ENCODE peak calls at places on chromosomes 4 and X, in eight cellular contexts. Z is H9, J is ovary, R is lung, P is upper lobe of left lung, F is MCF 10A, G is cardiac fibroblast, I is AG04450. X is an unnamed sample.
A peak's percentile ranks its signal among the peaks of the same experiment; 100 is the strongest.

GRCh38 chr4:139655116-139655515 is 10.5 kb upstream of the MGST2 start:
- DNase-seq in Z (no peak), J (no peak), R (no peak), P (no peak), F (peak; percentile 74), G (peak; percentile 83), I (no peak), X (no peak)

GRCh38 chr4:69668680-69669079 is 15.6 kb upstream of the UGT2A1 start:
- DNase-seq in Z (no peak), J (no peak), R (no peak), P (no peak), F (no peak), G (no peak), I (no peak), X (no peak)

GRCh38 chr4:26320159-26320452 is 708 bp upstream of the RBPJ start:
- DNase-seq in Z (no peak), J (no peak), R (no peak), P (no peak), F (no peak), G (peak; percentile 54), I (no peak), X (no peak)

GRCh38 chr4:40316782-40317635 is 18.1 kb upstream of the CHRNA9 start:
- DNase-seq in Z (peak; percentile 83), J (peak; percentile 70), R (peak; percentile 66), P (no peak), F (peak; percentile 95), G (peak; percentile 97), I (peak; percentile 69), X (peak; percentile 76)

GRCh38 chrX:153597351-153597750 is 1.6 kb downstream of the CCNQ start:
- DNase-seq in Z (no peak), J (no peak), R (no peak), P (no peak), F (no peak), G (no peak), I (no peak), X (no peak)

GRCh38 chr4:125314676-125315570 is at the start of gene FAT4:
- DNase-seq in Z (peak; percentile 96), J (peak; percentile 97), R (peak; percentile 92), P (peak; percentile 95), F (peak; percentile 95), G (peak; percentile 98), I (peak; percentile 97), X (peak; percentile 91)

GRCh38 chrX:110847334-110847733 is 51.7 kb upstream of the CHRDL1 start:
- DNase-seq in Z (no peak), J (no peak), R (no peak), P (no peak), F (peak; percentile 79), G (peak; percentile 70), I (peak; percentile 10), X (no peak)

GRCh38 chrX:21509912-21510311 is 135.7 kb downstream of the CNKSR2 start:
- DNase-seq in Z (no peak), J (no peak), R (no peak), P (no peak), F (no peak), G (peak; percentile 50), I (no peak), X (no peak)

GRCh38 chr4:41204400-41204978 is 9.9 kb downstream of the APBB2 start:
- DNase-seq in Z (no peak), J (peak; percentile 46), R (peak; percentile 56), P (no peak), F (peak; percentile 80), G (peak; percentile 86), I (no peak), X (no peak)

GRCh38 chr4:113059783-113060182 is 10.3 kb downstream of the ANK2 start:
- DNase-seq in Z (no peak), J (no peak), R (no peak), P (no peak), F (no peak), G (no peak), I (no peak), X (no peak)

GRCh38 chrX:12309040-12309732 is 170.9 kb downstream of the FRMPD4 start:
- DNase-seq in Z (no peak), J (no peak), R (no peak), P (no peak), F (no peak), G (no peak), I (no peak), X (no peak)

GRCh38 chr4:77154074-77154473 is 2.9 kb upstream of the CCNG2 start:
- DNase-seq in Z (no peak), J (no peak), R (no peak), P (no peak), F (no peak), G (no peak), I (no peak), X (no peak)

GRCh38 chr4:186015212-186015817 is 53.6 kb upstream of the TLR3 start:
- DNase-seq in Z (no peak), J (no peak), R (no peak), P (no peak), F (peak; percentile 13), G (no peak), I (no peak), X (no peak)

GRCh38 chr4:176988226-176988625 is 195.5 kb upstream of the VEGFC start:
- DNase-seq in Z (no peak), J (no peak), R (no peak), P (no peak), F (peak; percentile 82), G (peak; percentile 97), I (peak; percentile 82), X (no peak)

GRCh38 chrX:77910108-77910840 is at the start of gene ATP7A:
- DNase-seq in Z (peak; percentile 87), J (peak; percentile 85), R (peak; percentile 90), P (peak; percentile 94), F (peak; percentile 79), G (peak; percentile 88), I (peak; percentile 85), X (peak; percentile 84)

GRCh38 chr4:81227968-81228367 is 12.9 kb upstream of the PRKG2 start:
- DNase-seq in Z (peak; percentile 40), J (no peak), R (no peak), P (no peak), F (no peak), G (no peak), I (no peak), X (no peak)

GRCh38 chr4:158850800-158851644 is 82.2 kb downstream of the FNIP2 start:
- DNase-seq in Z (no peak), J (no peak), R (no peak), P (no peak), F (peak; percentile 35), G (peak; percentile 68), I (peak; percentile 10), X (no peak)

GRCh38 chr4:53346920-53347852 is 18.7 kb downstream of the SCFD2 start:
- DNase-seq in Z (no peak), J (no peak), R (no peak), P (no peak), F (peak; percentile 75), G (peak; percentile 40), I (no peak), X (no peak)

GRCh38 chr4:153347117-153347516 is 2.6 kb downstream of the MND1 start:
- DNase-seq in Z (no peak), J (no peak), R (no peak), P (no peak), F (no peak), G (no peak), I (no peak), X (no peak)

GRCh38 chr4:151569650-151570049 is 160.7 kb downstream of the FHIP1A start:
- DNase-seq in Z (no peak), J (no peak), R (peak; percentile 42), P (no peak), F (no peak), G (no peak), I (no peak), X (no peak)

GRCh38 chr4:116599859-116600258 is 485.5 kb downstream of the TRAM1L1 start:
- DNase-seq in Z (peak; percentile 74), J (no peak), R (no peak), P (peak; percentile 53), F (no peak), G (no peak), I (no peak), X (no peak)
- TF ChIP-seq CTCF in Z (peak; percentile 72), J (no peak), R (no peak), P (no peak), F (no peak), G (no peak), I (no peak), X (peak; percentile 36)

GRCh38 chr4:4712800-4713528 is 146.5 kb upstream of the MSX1 start:
- DNase-seq in Z (no peak), J (no peak), R (no peak), P (no peak), F (no peak), G (no peak), I (no peak), X (no peak)

GRCh38 chr4:4719446-4719845 is 140.0 kb upstream of the MSX1 start:
- DNase-seq in Z (no peak), J (no peak), R (no peak), P (no peak), F (no peak), G (no peak), I (no peak), X (no peak)

GRCh38 chr4:4717692-4718091 is 141.8 kb upstream of the MSX1 start:
- DNase-seq in Z (no peak), J (no peak), R (no peak), P (no peak), F (no peak), G (no peak), I (no peak), X (no peak)

GRCh38 chr4:4711902-4712301 is 147.6 kb upstream of the MSX1 start:
- DNase-seq in Z (no peak), J (no peak), R (no peak), P (no peak), F (no peak), G (no peak), I (no peak), X (no peak)

GRCh38 chr4:4714330-4714729 is 145.1 kb upstream of the MSX1 start:
- DNase-seq in Z (no peak), J (no peak), R (no peak), P (no peak), F (no peak), G (no peak), I (no peak), X (no peak)
- TF ChIP-seq CTCF in Z (no peak), J (no peak), R (no peak), P (no peak), F (no peak), G (no peak), I (no peak), X (no peak)

GRCh38 chr4:57158221-57158620 is 48.0 kb upstream of the IGFBP7 start:
- DNase-seq in Z (no peak), J (no peak), R (no peak), P (no peak), F (no peak), G (peak; percentile 31), I (no peak), X (no peak)
- TF ChIP-seq CTCF in Z (no peak), J (no peak), R (no peak), P (no peak), F (no peak), G (no peak), I (peak; percentile 16), X (no peak)

GRCh38 chrX:126137899-126138298 is 28.2 kb downstream of the DCAF12L2 start:
- DNase-seq in Z (no peak), J (no peak), R (no peak), P (no peak), F (peak; percentile 24), G (peak; percentile 0), I (no peak), X (no peak)
- TF ChIP-seq CTCF in Z (peak; percentile 69), J (no peak), R (no peak), P (no peak), F (peak; percentile 26), G (no peak), I (no peak), X (peak; percentile 57)

X was measured in type B pancreatic cell.